ENCODE peak calls at places on chromosomes 6 and 20, in ten cellular contexts. F, M, T, V, P, A, U, B, Y and W are unnamed samples.

GRCh38 chr6:49606696-49607390 is 29.8 kb downstream of the RHAG start:
- DNase-seq in A (peak; percentile 5), T (peak; percentile 82), U (no peak), P (no peak), Y (no peak), B (peak; percentile 56), M (no peak), F (peak; percentile 81), V (peak; percentile 95), W (peak; percentile 32)

GRCh38 chr6:109299695-109300564 is 82.3 kb downstream of the CD164 start:
- DNase-seq in T (no peak), A (no peak), V (peak; percentile 32), F (no peak), B (no peak), M (no peak), P (no peak), Y (no peak), U (no peak), W (no peak)

GRCh38 chr20:44142416-44142815 is 44.6 kb downstream of the JPH2 start:
- DNase-seq in P (no peak), M (no peak), V (no peak), Y (no peak), U (no peak), B (no peak), F (no peak), T (peak; percentile 76), A (no peak), W (no peak)

GRCh38 chr20:62925420-62926228 is 681 bp downstream of the DIDO1 start:
- DNase-seq in F (no peak), V (peak; percentile 44), A (no peak), Y (no peak), B (peak; percentile 23), U (no peak), M (no peak), T (peak; percentile 20), P (no peak), W (no peak)

GRCh38 chr20:64037498-64038213 is 1.7 kb downstream of the C20orf204 start:
- DNase-seq in U (no peak), B (no peak), Y (no peak), A (no peak), T (no peak), M (no peak), V (no peak), P (no peak), F (no peak), W (no peak)

GRCh38 chr6:49618257-49618656 is 18.4 kb downstream of the RHAG start:
- DNase-seq in T (no peak), Y (no peak), A (no peak), F (no peak), V (no peak), B (no peak), M (no peak), P (no peak), U (no peak), W (no peak)

GRCh38 chr6:45808041-45808440 is 207.6 kb downstream of the CLIC5 start:
- DNase-seq in Y (no peak), P (no peak), T (no peak), F (no peak), A (no peak), V (peak; percentile 80), M (no peak), U (no peak), B (no peak), W (no peak)

GRCh38 chr6:166449036-166449435 is 66.3 kb upstream of the MPC1 start:
- DNase-seq in B (no peak), U (no peak), V (no peak), M (no peak), F (no peak), P (no peak), A (no peak), Y (no peak), T (no peak), W (no peak)

GRCh38 chr20:51631011-51631950 is 88.8 kb upstream of the NFATC2 start:
- DNase-seq in B (peak; percentile 100), A (no peak), P (no peak), M (no peak), Y (no peak), F (no peak), T (peak; percentile 100), U (peak; percentile 39), V (peak; percentile 96), W (no peak)

GRCh38 chr6:117389227-117390057 is 36.3 kb downstream of the ROS1 start:
- DNase-seq in T (no peak), Y (no peak), U (no peak), F (no peak), M (no peak), A (no peak), B (no peak), P (no peak), V (no peak), W (peak; percentile 30)

GRCh38 chr6:108157234-108157971 is 8.4 kb upstream of the NR2E1 start:
- DNase-seq in V (no peak), U (no peak), B (no peak), F (no peak), M (no peak), A (no peak), Y (no peak), P (no peak), T (no peak), W (no peak)